ENCODE peak calls at places on chromosome 1, in five cellular contexts. F, V, I, D and R are unnamed samples.

GRCh38 chr1:109793089-109793485 is 29.4 kb upstream of the EPS8L3 start:
- DNase-seq in D (no peak), F (no peak), I (no peak), V (no peak), R (no peak)

GRCh38 chr1:244048566-244049141 is 2.4 kb upstream of the ZBTB18 start:
- DNase-seq in F (no peak), V (no peak), D (peak; percentile 31), I (peak; percentile 63), R (no peak)

GRCh38 chr1:62180649-62181048 is 14.0 kb upstream of the L1TD1 start:
- DNase-seq in V (no peak), D (no peak), F (no peak), I (no peak), R (no peak)

GRCh38 chr1:203287109-203287893 is 18.0 kb upstream of the BTG2 start:
- DNase-seq in D (peak; percentile 90), V (no peak), I (no peak), F (no peak), R (no peak)

GRCh38 chr1:57966751-57967406 is 543.0 kb upstream of the DAB1 start:
- DNase-seq in V (no peak), I (peak; percentile 71), F (no peak), D (no peak), R (no peak)

GRCh38 chr1:8040586-8040985 is 14.5 kb upstream of the ERRFI1 start:
- DNase-seq in D (no peak), F (no peak), I (no peak), V (peak; percentile 82), R (peak; percentile 72)

GRCh38 chr1:179747611-179748010 is 4.5 kb downstream of the FAM163A start:
- DNase-seq in D (no peak), V (no peak), F (no peak), I (no peak), R (no peak)

GRCh38 chr1:81111818-81112217 is 688.9 kb upstream of the ADGRL2 start:
- DNase-seq in V (no peak), I (no peak), F (peak; percentile 4), D (no peak), R (no peak)

GRCh38 chr1:107991371-107992066 is 26.5 kb upstream of the VAV3 start:
- DNase-seq in D (no peak), F (peak; percentile 12), I (no peak), V (no peak), R (no peak)

GRCh38 chr1:41861509-41862410 is 57.0 kb downstream of the HIVEP3 start:
- DNase-seq in V (no peak), D (no peak), I (no peak), F (peak; percentile 16), R (no peak)

GRCh38 chr1:203187306-203188264 is 1.1 kb upstream of the CHI3L1 start:
- DNase-seq in D (no peak), I (no peak), V (no peak), F (no peak), R (no peak)

GRCh38 chr1:45569962-45570581 is 13.8 kb upstream of the NASP start:
- DNase-seq in F (peak; percentile 47), V (peak; percentile 35), D (peak; percentile 62), I (peak; percentile 83), R (peak; percentile 59)

GRCh38 chr1:228867093-228867950 is 132.0 kb downstream of the RHOU start:
- DNase-seq in I (no peak), F (no peak), D (no peak), V (no peak), R (no peak)

GRCh38 chr1:10541286-10541685 is 66.5 kb downstream of the PEX14 start:
- DNase-seq in V (no peak), D (no peak), F (no peak), I (peak; percentile 77), R (no peak)

GRCh38 chr1:219959540-219960208 is 31.3 kb upstream of the SLC30A10 start:
- DNase-seq in I (no peak), V (no peak), F (no peak), D (no peak), R (no peak)

GRCh38 chr1:28249013-28249870 is 10.1 kb upstream of the SESN2 start:
- DNase-seq in V (peak; percentile 57), D (no peak), I (no peak), F (no peak), R (no peak)

GRCh38 chr1:18413906-18414305 is 66.8 kb upstream of the KLHDC7A start:
- DNase-seq in V (no peak), D (no peak), I (no peak), F (no peak), R (no peak)

GRCh38 chr1:63798284-63798683 is 24.5 kb downstream of the ROR1 start:
- DNase-seq in F (no peak), V (no peak), D (no peak), I (no peak), R (no peak)

GRCh38 chr1:208135354-208135753 is 108.8 kb downstream of the PLXNA2 start:
- DNase-seq in V (no peak), I (no peak), F (no peak), D (no peak), R (no peak)

GRCh38 chr1:81305997-81306452 is 494.7 kb upstream of the ADGRL2 start:
- DNase-seq in F (no peak), D (no peak), V (peak; percentile 14), I (peak; percentile 49), R (peak; percentile 5)

GRCh38 chr1:174996474-174996873 is 3.3 kb upstream of the CACYBP start:
- DNase-seq in D (no peak), I (no peak), V (no peak), F (no peak), R (no peak)

GRCh38 chr1:29855761-29856160 is 619.4 kb downstream of the PTPRU start:
- DNase-seq in F (no peak), V (no peak), D (no peak), I (no peak), R (no peak)

GRCh38 chr1:39976732-39977131 is 21.8 kb downstream of the MFSD2A start:
- DNase-seq in D (no peak), F (no peak), V (no peak), I (no peak), R (no peak)

GRCh38 chr1:16091296-16091695 is 17.8 kb upstream of the FAM131C start:
- DNase-seq in F (no peak), D (no peak), V (no peak), I (no peak), R (no peak)

GRCh38 chr1:184533049-184533448 is 146.2 kb downstream of the C1orf21 start:
- DNase-seq in V (no peak), F (no peak), I (no peak), D (no peak), R (no peak)

GRCh38 chr1:214494706-214495105 is 56.7 kb downstream of the PTPN14 start:
- DNase-seq in D (no peak), V (no peak), I (no peak), F (peak; percentile 30), R (no peak)

DNA sequence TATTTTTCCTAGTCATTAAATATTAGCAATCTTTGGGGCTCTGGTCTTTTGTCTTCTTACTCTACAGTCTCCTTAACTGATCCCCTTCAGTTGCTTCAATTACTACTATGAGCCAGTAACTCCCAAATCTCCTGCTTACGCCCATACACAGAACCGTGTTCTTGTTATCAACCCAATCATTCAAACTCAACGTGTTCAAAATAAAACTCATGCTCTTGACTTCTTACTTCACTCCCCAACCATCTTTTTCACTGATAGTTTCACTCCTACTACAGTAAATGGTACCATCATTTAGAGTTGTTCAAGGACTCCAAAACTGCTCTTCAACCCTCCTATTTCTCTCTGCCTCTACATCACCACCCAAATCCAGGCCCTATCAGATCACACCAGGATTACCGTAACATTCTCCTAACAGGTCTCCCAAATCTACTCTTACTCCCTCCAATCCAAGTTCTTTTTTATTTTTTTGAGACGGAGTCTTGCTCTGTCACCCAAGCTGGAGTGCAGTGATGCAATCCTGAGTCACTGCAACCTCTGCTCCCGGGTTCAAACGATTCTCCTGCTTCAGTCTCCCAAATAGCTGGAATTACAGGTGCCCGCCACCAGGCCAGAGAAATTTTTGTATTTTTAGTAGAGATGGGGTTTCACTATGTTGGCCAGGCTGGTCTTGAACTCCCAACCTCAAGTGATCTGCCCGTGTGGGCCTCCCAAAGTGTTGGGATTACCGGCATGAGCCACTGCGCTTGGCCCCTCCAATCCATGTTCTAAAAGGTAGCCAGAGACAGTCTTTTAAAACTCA is 3.0 kb downstream of the YARS1 start:
- DNase-seq in F (no peak), I (no peak), D (no peak), V (no peak), R (no peak)
- TF ChIP-seq POLR2A in F (no peak), I (no peak), D (no peak), V (no peak), R (no peak)

DNA sequence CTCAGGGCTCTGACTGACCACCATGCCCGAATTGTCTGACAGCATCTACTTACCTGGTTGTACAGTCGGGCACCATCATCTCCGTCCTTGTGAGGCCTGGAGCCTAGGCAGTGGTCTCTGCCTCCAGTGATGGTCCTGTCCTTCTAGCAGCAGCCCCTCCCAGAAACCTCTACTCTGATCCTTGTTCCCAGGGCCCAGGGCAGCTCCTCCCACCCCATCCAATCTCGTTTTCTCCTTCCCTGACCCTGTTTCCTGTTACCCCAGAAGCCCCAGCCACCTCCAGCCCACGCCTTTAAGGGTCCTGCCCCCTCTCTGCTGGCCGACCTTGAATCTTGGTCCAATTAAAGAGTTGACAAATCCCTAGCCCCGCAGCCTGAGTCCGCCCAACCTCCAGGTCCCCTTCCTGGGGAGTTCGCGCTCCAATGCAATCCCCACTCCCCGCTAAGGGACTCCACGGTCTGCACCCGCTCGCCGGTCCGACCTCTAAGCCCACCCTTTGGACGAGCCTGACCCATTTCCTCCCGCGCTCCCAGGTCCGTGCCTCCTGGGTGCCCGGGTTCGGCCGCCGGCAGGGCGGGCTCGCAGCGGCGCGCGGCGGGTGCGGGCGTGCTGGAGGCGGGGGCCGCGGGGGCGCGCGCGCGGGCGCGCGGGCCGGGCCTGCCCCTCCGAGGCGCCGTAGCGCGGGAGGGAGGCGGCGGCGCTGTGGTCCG is at the start of gene B4GALT2:
- DNase-seq in V (no peak), I (peak; percentile 75), D (no peak), F (peak; percentile 78), R (no peak)
- TF ChIP-seq POLR2A in V (peak; percentile 13), I (no peak), D (no peak), F (no peak), R (no peak)

DNA sequence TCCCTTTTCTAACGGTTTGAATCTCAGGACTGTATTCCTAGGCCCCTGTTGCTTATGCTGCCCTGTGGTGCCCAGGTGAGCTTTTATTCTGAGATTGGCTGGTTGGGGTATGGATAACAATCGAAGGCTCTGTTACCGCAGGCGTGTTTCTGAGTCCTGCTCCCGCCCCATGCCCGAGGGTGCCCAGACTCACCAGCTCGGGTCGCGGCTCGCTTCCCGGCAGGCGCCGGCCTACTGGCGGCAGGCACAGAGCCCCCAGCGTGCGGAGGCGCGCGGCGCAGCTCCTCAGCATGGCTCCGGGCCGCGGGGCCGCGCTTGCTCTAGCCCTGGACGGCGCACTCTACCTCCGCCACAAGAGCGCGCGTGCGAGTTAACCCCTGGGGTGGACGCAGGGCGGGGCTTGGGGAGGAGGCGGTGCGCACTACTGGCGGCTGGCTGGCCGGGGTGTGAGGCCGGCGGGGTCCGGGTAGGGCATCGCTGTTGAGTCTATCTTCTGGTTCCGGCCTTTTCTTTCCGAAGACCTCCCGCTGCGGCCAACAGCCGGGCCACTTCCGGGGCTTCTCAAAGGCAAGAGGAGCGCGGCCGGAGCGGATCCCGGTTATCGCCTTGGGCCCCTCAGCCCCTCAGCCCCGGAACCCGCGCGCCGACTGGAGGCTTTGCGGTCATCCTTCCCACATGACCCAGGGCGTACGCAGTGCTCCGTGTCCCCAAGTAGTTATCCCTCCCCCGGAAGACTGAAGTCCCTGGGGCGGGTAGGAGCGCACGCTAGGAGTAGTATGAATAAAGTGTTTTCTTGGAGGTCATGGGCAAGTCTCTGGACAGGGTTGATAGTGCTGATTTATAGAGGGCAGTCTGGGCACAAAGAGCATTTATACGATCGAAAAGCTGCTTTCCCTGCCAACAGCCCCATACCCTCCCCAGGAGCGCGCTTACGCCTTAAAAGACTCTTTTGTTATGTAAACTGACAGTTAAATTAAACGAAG is at the start of gene THEM4:
- DNase-seq in D (peak; percentile 95), I (peak; percentile 99), V (peak; percentile 95), F (peak; percentile 85), R (peak; percentile 92)
- TF ChIP-seq POLR2A in D (peak; percentile 74), I (peak; percentile 70), V (peak; percentile 90), F (peak; percentile 91), R (peak; percentile 63)

GRCh38 chr1:35930593-35931423 is at the start of gene AGO3:
- DNase-seq in D (peak; percentile 82), V (peak; percentile 64), F (peak; percentile 84), I (peak; percentile 91), R (peak; percentile 75)
- TF ChIP-seq POLR2A in D (peak; percentile 78), V (peak; percentile 70), F (peak; percentile 85), I (peak; percentile 81), R (peak; percentile 86)